ENCODE peak calls at places on chromosome 20, in seven cellular contexts. V is uterus, O is cardiac muscle cell, K is BJ, G is GM13977, L is GM10248, B is H9. D is an unnamed sample.

GRCh38 chr20:57266251-57267157 is at the start of gene BMP7:
- DNase-seq in V (no peak), O (no peak), K (no peak), G (no peak), L (no peak), B (peak; percentile 70), D (peak; percentile 41)

GRCh38 chr20:59044295-59044694 is 1.7 kb upstream of the PRELID3B start:
- DNase-seq in V (no peak), O (no peak), K (no peak), G (no peak), L (no peak), B (no peak), D (no peak)

GRCh38 chr20:22763257-22763906 is 179.0 kb upstream of the FOXA2 start:
- DNase-seq in V (peak; percentile 22), O (peak; percentile 35), K (no peak), G (no peak), L (no peak), B (no peak), D (no peak)

GRCh38 chr20:59604770-59605665 is 678 bp downstream of the PHACTR3 start:
- DNase-seq in V (no peak), O (no peak), K (no peak), G (no peak), L (no peak), B (peak; percentile 51), D (peak; percentile 37)

GRCh38 chr20:58695895-58696375 is 3.3 kb downstream of the NPEPL1 start:
- DNase-seq in V (no peak), O (no peak), K (no peak), G (no peak), L (no peak), B (peak; percentile 23), D (no peak)

GRCh38 chr20:24694727-24695528 is 225.5 kb downstream of the SYNDIG1 start:
- DNase-seq in V (no peak), O (no peak), K (no peak), G (no peak), L (no peak), B (peak; percentile 15), D (no peak)

GRCh38 chr20:24684421-24684871 is 215.0 kb downstream of the SYNDIG1 start:
- DNase-seq in V (no peak), O (no peak), K (no peak), G (no peak), L (no peak), B (no peak), D (no peak)

GRCh38 chr20:47016068-47016664 is 121.5 kb downstream of the EYA2 start:
- DNase-seq in V (no peak), O (no peak), K (no peak), G (no peak), L (no peak), B (no peak), D (no peak)

GRCh38 chr20:9989066-9989724 is 45.6 kb upstream of the ANKEF1 start:
- DNase-seq in V (no peak), O (peak; percentile 86), K (peak; percentile 19), G (no peak), L (no peak), B (no peak), D (no peak)

GRCh38 chr20:48035961-48036731 is 250.9 kb upstream of the SULF2 start:
- DNase-seq in V (no peak), O (no peak), K (no peak), G (no peak), L (no peak), B (no peak), D (no peak)

GRCh38 chr20:1802385-1803215 is 92.6 kb upstream of the SIRPA start:
- DNase-seq in V (no peak), O (peak; percentile 79), K (no peak), G (peak; percentile 83), L (peak; percentile 70), B (peak; percentile 81), D (peak; percentile 64)

GRCh38 chr20:1983311-1983710 is 10.5 kb downstream of the PDYN start:
- DNase-seq in V (no peak), O (no peak), K (no peak), G (no peak), L (no peak), B (no peak), D (no peak)

GRCh38 chr20:384723-385122 is 4.2 kb downstream of the TRIB3 start:
- DNase-seq in V (no peak), O (no peak), K (no peak), G (no peak), L (no peak), B (no peak), D (no peak)

GRCh38 chr20:12394786-12395185 is 477.1 kb downstream of the BTBD3 start:
- DNase-seq in V (no peak), O (peak; percentile 33), K (no peak), G (no peak), L (no peak), B (peak; percentile 69), D (no peak)

GRCh38 chr20:54474046-54474445 is 1.3 kb upstream of the DOK5 start:
- DNase-seq in V (no peak), O (no peak), K (no peak), G (no peak), L (no peak), B (no peak), D (no peak)

GRCh38 chr20:31517373-31517772 is 3.1 kb downstream of the HM13 start:
- DNase-seq in V (no peak), O (peak; percentile 50), K (no peak), G (no peak), L (no peak), B (peak; percentile 84), D (peak; percentile 23)

GRCh38 chr20:44475694-44476560 is at the start of gene TTPAL:
- DNase-seq in V (peak; percentile 86), O (peak; percentile 89), K (peak; percentile 19), G (peak; percentile 94), L (peak; percentile 96), B (peak; percentile 94), D (peak; percentile 73)

GRCh38 chr20:57072184-57072583 is 194.3 kb downstream of the BMP7 start:
- DNase-seq in V (no peak), O (no peak), K (no peak), G (no peak), L (no peak), B (no peak), D (no peak)

GRCh38 chr20:23668477-23668951 is 20.3 kb downstream of the CST4 start:
- DNase-seq in V (peak; percentile 40), O (peak; percentile 70), K (no peak), G (peak; percentile 66), L (peak; percentile 67), B (peak; percentile 76), D (peak; percentile 53)

GRCh38 chr20:40486297-40486696 is 202.7 kb downstream of the MAFB start:
- DNase-seq in V (no peak), O (no peak), K (no peak), G (no peak), L (no peak), B (no peak), D (no peak)

GRCh38 chr20:4571759-4572531 is 149.8 kb upstream of the PRND start:
- DNase-seq in V (no peak), O (no peak), K (no peak), G (no peak), L (no peak), B (no peak), D (no peak)

GRCh38 chr20:42494290-42494689 is 695.4 kb downstream of the PTPRT start:
- DNase-seq in V (no peak), O (no peak), K (no peak), G (no peak), L (no peak), B (no peak), D (no peak)

GRCh38 chr20:14992071-14992654 is 654.8 kb upstream of the FLRT3 start:
- DNase-seq in V (no peak), O (peak; percentile 6), K (peak; percentile 46), G (no peak), L (no peak), B (no peak), D (no peak)

GRCh38 chr20:24993337-24994185 is 1.0 kb upstream of the APMAP start:
- DNase-seq in V (no peak), O (peak; percentile 67), K (no peak), G (no peak), L (no peak), B (no peak), D (no peak)

GRCh38 chr20:761418-762381 is 6.6 kb downstream of the SLC52A3 start:
- DNase-seq in V (no peak), O (no peak), K (no peak), G (no peak), L (no peak), B (no peak), D (no peak)

GRCh38 chr20:2042400-2042799 is 48.5 kb upstream of the PDYN start:
- DNase-seq in V (no peak), O (peak; percentile 40), K (peak; percentile 0), G (no peak), L (no peak), B (no peak), D (no peak)

GRCh38 chr20:20594171-20594530 is 118.3 kb downstream of the RALGAPA2 start:
- DNase-seq in V (no peak), O (peak; percentile 57), K (no peak), G (peak; percentile 17), L (peak; percentile 23), B (no peak), D (no peak)

GRCh38 chr20:58718729-58719128 is 26.1 kb downstream of the NPEPL1 start:
- DNase-seq in V (no peak), O (no peak), K (no peak), G (no peak), L (no peak), B (peak; percentile 18), D (no peak)

DNA sequence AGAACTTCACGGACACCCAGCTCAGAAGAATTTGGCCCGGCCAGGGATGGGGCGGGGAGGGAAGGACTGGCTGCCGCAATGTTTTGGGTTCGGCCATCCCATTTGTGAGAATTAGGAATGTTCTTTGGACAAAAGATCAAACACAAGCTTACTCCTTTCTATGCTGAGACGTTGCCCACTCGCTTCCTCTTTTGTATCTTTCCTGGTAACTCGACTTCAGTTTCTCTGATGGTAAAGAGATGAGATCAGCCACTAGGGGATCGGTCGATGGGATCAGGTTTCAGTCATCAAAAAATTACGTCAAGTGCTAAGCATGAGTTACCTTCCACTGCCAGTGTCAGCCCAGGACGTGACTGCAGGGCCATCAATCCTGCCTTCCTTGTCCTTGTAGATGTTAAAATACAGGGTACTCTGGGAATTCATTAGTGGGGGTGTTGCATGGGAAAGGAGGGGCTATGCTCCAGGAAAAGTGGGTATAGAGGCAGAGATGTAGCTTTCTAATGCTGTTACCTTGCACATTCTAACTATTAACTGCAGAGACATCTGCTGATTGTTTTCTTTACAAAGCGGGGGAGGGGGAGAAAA is 190.2 kb downstream of the TSHZ2 start:
- DNase-seq in V (peak; percentile 48), O (peak; percentile 59), K (peak; percentile 6), G (no peak), L (peak; percentile 16), B (peak; percentile 77), D (peak; percentile 10)
- TF ChIP-seq CTCF in V (no peak), O (peak; percentile 29), K (peak; percentile 38), G (no peak), L (no peak), B (peak; percentile 58), D (peak; percentile 62)

GRCh38 chr20:33394718-33395117 is 6.6 kb downstream of the CDK5RAP1 start:
- DNase-seq in V (no peak), O (no peak), K (no peak), G (no peak), L (no peak), B (no peak), D (no peak)
- TF ChIP-seq CTCF in V (no peak), O (peak; percentile 15), K (no peak), G (no peak), L (peak; percentile 4), B (no peak), D (no peak)

GRCh38 chr20:50152394-50153152 is 950 bp downstream of the PEDS1 start:
- DNase-seq in V (no peak), O (no peak), K (no peak), G (no peak), L (no peak), B (no peak), D (no peak)
- TF ChIP-seq CTCF in V (no peak), O (no peak), K (no peak), G (no peak), L (no peak), B (peak; percentile 46), D (no peak)

GRCh38 chr20:62298577-62299249 is 4.1 kb upstream of the ADRM1 start:
- DNase-seq in V (no peak), O (no peak), K (no peak), G (no peak), L (no peak), B (peak; percentile 31), D (no peak)
- TF ChIP-seq CTCF in V (no peak), O (no peak), K (no peak), G (no peak), L (no peak), B (no peak), D (no peak)

D was measured in neural crest cell.